ENCODE peak calls at places on chromosomes 3 and 15, in nine cellular contexts. G is fibroblast of pulmonary artery, Q is glutamatergic neuron, P is tibial nerve, C is endothelial cell, Z is AG04450, B is AG09319, A is GM12865, M is neural crest cell. Y is an unnamed sample.

GRCh38 chr15:73982251-73982962 is 9.7 kb downstream of the STOML1 start:
- DNase-seq in G (peak; percentile 89), Q (no peak), P (peak; percentile 72), C (no peak), Z (peak; percentile 58), B (no peak), A (peak; percentile 48), M (no peak), Y (peak; percentile 75)

GRCh38 chr3:20395692-20396091 is 209.7 kb upstream of the SGO1 start:
- DNase-seq in G (no peak), Q (no peak), P (no peak), C (no peak), Z (no peak), B (no peak), A (no peak), M (no peak), Y (no peak)

GRCh38 chr15:29805043-29805707 is 17.1 kb downstream of the TJP1 start:
- DNase-seq in G (peak; percentile 91), Q (no peak), P (peak; percentile 68), C (no peak), Z (peak; percentile 47), B (peak; percentile 68), A (no peak), M (no peak), Y (no peak)

GRCh38 chr3:184233127-184233843 is 3.9 kb downstream of the VWA5B2 start:
- DNase-seq in G (no peak), Q (no peak), P (no peak), C (no peak), Z (no peak), B (no peak), A (no peak), M (no peak), Y (no peak)

GRCh38 chr3:151919446-151919845 is 46.0 kb downstream of the SUCNR1 start:
- DNase-seq in G (no peak), Q (no peak), P (peak; percentile 8), C (no peak), Z (no peak), B (no peak), A (no peak), M (no peak), Y (no peak)

GRCh38 chr3:17430574-17430973 is 311.9 kb downstream of the TBC1D5 start:
- DNase-seq in G (no peak), Q (no peak), P (no peak), C (no peak), Z (no peak), B (no peak), A (no peak), M (no peak), Y (no peak)

GRCh38 chr15:75358771-75359536 is 9.5 kb downstream of the MAN2C1 start:
- DNase-seq in G (no peak), Q (no peak), P (no peak), C (no peak), Z (no peak), B (no peak), A (no peak), M (no peak), Y (no peak)

GRCh38 chr3:188819939-188820338 is 351.8 kb upstream of the TPRG1 start:
- DNase-seq in G (peak; percentile 77), Q (no peak), P (no peak), C (no peak), Z (no peak), B (no peak), A (no peak), M (no peak), Y (no peak)

GRCh38 chr3:140854961-140855360 is 86.7 kb upstream of the SLC25A36 start:
- DNase-seq in G (no peak), Q (no peak), P (no peak), C (no peak), Z (no peak), B (no peak), A (no peak), M (no peak), Y (no peak)

GRCh38 chr3:30617653-30618052 is 11.3 kb downstream of the TGFBR2 start:
- DNase-seq in G (no peak), Q (no peak), P (no peak), C (no peak), Z (no peak), B (no peak), A (no peak), M (no peak), Y (no peak)

GRCh38 chr15:65824031-65824743 is 32.1 kb upstream of the DENND4A start:
- DNase-seq in G (peak; percentile 83), Q (peak; percentile 49), P (peak; percentile 73), C (peak; percentile 68), Z (no peak), B (no peak), A (peak; percentile 77), M (peak; percentile 53), Y (peak; percentile 74)

GRCh38 chr3:168608926-168609325 is 513.2 kb upstream of the GOLIM4 start:
- DNase-seq in G (no peak), Q (no peak), P (no peak), C (no peak), Z (no peak), B (no peak), A (no peak), M (no peak), Y (no peak)

GRCh38 chr15:39781967-39782292 is 711 bp downstream of the FSIP1 start:
- DNase-seq in G (no peak), Q (no peak), P (no peak), C (no peak), Z (no peak), B (no peak), A (no peak), M (no peak), Y (no peak)

DNA sequence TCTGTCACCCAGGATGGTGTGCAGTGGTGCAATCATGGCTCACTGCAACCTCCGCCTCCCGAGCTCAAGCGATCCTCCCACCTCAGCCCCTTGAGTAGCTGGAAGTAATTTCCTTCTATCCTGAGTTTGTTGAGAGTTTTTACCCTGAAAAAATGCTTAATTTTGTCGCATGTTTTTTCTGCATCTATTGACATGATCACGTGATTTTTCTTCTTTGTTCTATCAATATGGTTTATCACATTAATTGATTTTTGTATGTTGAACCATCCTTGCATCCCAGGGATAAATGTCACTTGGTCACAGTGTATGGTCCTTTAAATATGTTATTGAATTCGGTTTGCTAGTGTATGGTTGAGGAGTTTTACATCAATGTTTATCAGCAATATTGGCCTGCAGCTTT is 11.9 kb upstream of the OR5K4 start:
- DNase-seq in G (no peak), Q (no peak), P (no peak), C (no peak), Z (no peak), B (no peak), A (no peak), M (no peak), Y (no peak)
- TF ChIP-seq CTCF in G (no peak), Q (no peak), P (no peak), C (no peak), Z (no peak), B (no peak), A (no peak), M (no peak), Y (no peak)

GRCh38 chr15:57752426-57752825 is 45.9 kb downstream of the POLR2M start:
- DNase-seq in G (peak; percentile 26), Q (no peak), P (no peak), C (no peak), Z (no peak), B (no peak), A (no peak), M (no peak), Y (no peak)
- TF ChIP-seq CTCF in G (peak; percentile 32), Q (no peak), P (no peak), C (no peak), Z (peak; percentile 40), B (no peak), A (no peak), M (no peak), Y (peak; percentile 37)

GRCh38 chr15:95829062-95829461 is 501.4 kb upstream of the NR2F2 start:
- DNase-seq in G (no peak), Q (no peak), P (no peak), C (no peak), Z (no peak), B (no peak), A (no peak), M (no peak), Y (no peak)

GRCh38 chr15:95837605-95838004 is 492.9 kb upstream of the NR2F2 start:
- DNase-seq in G (no peak), Q (no peak), P (no peak), C (no peak), Z (no peak), B (no peak), A (no peak), M (no peak), Y (no peak)

GRCh38 chr15:95826831-95827230 is 503.7 kb upstream of the NR2F2 start:
- DNase-seq in G (no peak), Q (no peak), P (no peak), C (no peak), Z (no peak), B (no peak), A (peak; percentile 44), M (no peak), Y (peak; percentile 14)

DNA sequence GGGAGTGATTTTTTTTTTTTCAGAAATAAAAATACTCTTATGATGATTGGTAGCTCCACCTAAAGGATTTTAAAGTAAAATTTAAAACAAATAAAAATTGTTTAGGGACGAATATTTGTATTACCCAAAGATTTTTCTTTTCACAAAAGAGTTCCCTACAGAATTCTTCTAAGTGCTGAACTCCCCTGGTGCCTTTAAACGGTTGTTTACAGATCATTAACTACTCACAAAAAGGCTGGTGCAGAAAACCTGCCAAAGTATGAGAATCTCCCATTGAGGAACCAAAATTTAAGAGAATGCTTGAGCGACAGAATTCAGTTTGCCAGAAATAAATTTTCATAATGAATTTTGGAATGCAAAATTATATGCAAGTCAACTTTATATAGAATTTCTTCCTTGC is 497.8 kb upstream of the NR2F2 start:
- DNase-seq in G (no peak), Q (no peak), P (no peak), C (no peak), Z (no peak), B (no peak), A (no peak), M (no peak), Y (no peak)
- TF ChIP-seq CTCF in G (no peak), Q (no peak), P (no peak), C (no peak), Z (no peak), B (no peak), A (no peak), M (no peak), Y (no peak)

GRCh38 chr3:160195106-160195505 is 30.1 kb upstream of the C3orf80 start:
- DNase-seq in G (no peak), Q (no peak), P (no peak), C (no peak), Z (no peak), B (no peak), A (no peak), M (no peak), Y (no peak)
- TF ChIP-seq CTCF in G (no peak), Q (no peak), P (no peak), C (no peak), Z (no peak), B (no peak), A (no peak), M (no peak), Y (no peak)

GRCh38 chr3:50297896-50298725 is 1.1 kb downstream of the HYAL3 start:
- DNase-seq in G (no peak), Q (no peak), P (no peak), C (no peak), Z (no peak), B (no peak), A (peak; percentile 11), M (no peak), Y (no peak)
- TF ChIP-seq CTCF in G (peak; percentile 26), Q (no peak), P (peak; percentile 13), C (peak; percentile 25), Z (peak; percentile 20), B (no peak), A (no peak), M (peak; percentile 37), Y (no peak)

GRCh38 chr3:136728434-136728833 is 23.7 kb downstream of the STAG1 start:
- DNase-seq in G (no peak), Q (no peak), P (no peak), C (no peak), Z (no peak), B (no peak), A (no peak), M (no peak), Y (no peak)
- TF ChIP-seq CTCF in G (no peak), Q (no peak), P (no peak), C (no peak), Z (no peak), B (no peak), A (no peak), M (no peak), Y (no peak)